ENCODE peak calls at places on chromosomes 5 and 9, in four cellular contexts. Z is HepG2, W is K562, G is GM12878. A is an unnamed sample.

GRCh38 chr5:154209591-154210081 is 19.1 kb downstream of the GALNT10 start:
- DNase-seq in Z (peak), W (no peak), G (no peak), A (no peak)

GRCh38 chr9:124139001-124139400 is 118.7 kb upstream of the NEK6 start:
- DNase-seq in Z (no peak), W (no peak), G (no peak), A (no peak)

GRCh38 chr9:114033397-114034103 is 44.5 kb downstream of the AMBP start:
- DNase-seq in Z (peak), W (peak), G (no peak), A (peak)

GRCh38 chr5:41503321-41503720 is 7.1 kb downstream of the PLCXD3 start:
- DNase-seq in Z (no peak), W (no peak), G (no peak), A (no peak)

GRCh38 chr5:44774279-44774880 is 34.4 kb upstream of the MRPS30 start:
- DNase-seq in Z (peak), W (peak), G (no peak), A (no peak)

GRCh38 chr9:22240619-22241018 is 206.0 kb upstream of the DMRTA1 start:
- DNase-seq in Z (no peak), W (no peak), G (peak), A (no peak)

GRCh38 chr9:73655831-73656230 is 504.2 kb downstream of the ANXA1 start:
- DNase-seq in Z (no peak), W (no peak), G (no peak), A (no peak)

GRCh38 chr5:15500326-15500958 is 462 bp downstream of the FBXL7 start:
- DNase-seq in Z (no peak), W (no peak), G (no peak), A (peak)

GRCh38 chr9:6645153-6646027 is at the start of gene GLDC:
- DNase-seq in Z (peak), W (no peak), G (no peak), A (peak)

GRCh38 chr5:117486879-117487391 is 912.3 kb upstream of the SEMA6A start:
- DNase-seq in Z (no peak), W (no peak), G (no peak), A (no peak)

GRCh38 chr5:153565822-153566221 is 75.4 kb downstream of the GRIA1 start:
- DNase-seq in Z (no peak), W (no peak), G (no peak), A (no peak)

GRCh38 chr5:169832236-169832635 is 148.1 kb downstream of the INSYN2B start:
- DNase-seq in Z (no peak), W (no peak), G (no peak), A (no peak)

GRCh38 chr9:104374711-104375110 is 129.4 kb upstream of the OR13F1 start:
- DNase-seq in Z (no peak), W (no peak), G (no peak), A (no peak)

DNA sequence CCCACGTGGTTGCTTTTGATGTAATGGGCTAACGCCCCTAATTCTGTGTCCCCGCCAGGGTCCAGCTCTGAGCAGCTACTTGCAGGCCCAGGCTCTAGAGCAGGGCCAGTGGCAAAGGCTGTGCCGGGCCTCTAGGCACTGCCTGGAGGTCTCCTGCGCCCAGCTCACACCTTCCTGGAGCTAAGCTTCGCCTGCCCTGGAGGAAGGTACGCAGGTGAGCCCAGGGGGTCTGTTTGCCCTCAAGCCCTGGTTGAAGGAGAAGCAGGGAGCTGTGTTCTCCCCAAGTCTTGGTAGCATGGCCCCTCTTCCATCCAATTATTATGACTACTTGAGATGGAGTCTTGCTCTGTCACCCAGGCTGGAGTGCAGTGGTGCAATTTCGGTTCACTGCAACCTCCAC is 5.2 kb upstream of the LMX1B start:
- DNase-seq in Z (no peak), W (no peak), G (no peak), A (no peak)
- TF ChIP-seq CREB1 in Z (no peak), W (no peak), G (no peak), A (no peak)

DNA sequence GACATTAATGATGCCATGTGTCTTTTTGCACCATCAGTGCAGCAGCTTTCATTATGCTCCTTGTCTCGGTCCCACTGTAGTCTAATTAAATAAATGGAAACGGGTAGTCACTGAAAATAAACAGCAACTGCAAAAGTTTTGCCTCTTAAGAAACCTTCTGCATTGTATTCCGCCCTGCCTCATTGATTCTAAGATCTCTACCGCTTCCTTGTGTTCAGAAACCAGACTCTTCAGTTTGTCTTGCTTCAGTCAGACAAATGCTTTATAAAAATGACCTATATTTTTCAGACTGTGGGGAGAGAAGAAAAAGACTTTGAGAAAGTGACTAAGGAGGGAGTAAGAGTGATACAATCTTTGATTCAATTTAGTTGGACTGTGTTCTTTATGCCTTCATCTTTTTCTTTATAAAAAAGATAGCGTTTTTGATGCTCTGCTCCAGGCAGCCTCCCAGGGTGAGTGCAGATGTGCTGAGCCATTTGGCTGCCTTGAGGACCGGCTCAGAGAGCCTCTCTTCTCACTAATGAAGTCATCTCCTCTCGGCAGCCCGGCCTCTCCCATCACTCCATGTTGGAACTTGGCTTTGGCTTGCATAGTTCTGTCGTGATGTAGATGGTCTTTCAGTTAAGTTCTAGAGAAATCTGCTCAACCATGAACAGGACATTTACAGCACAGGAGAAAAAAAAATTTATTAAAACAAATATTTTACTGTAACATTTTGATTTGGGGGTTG is 4.1 kb upstream of the VCAN start:
- DNase-seq in Z (no peak), W (no peak), G (no peak), A (no peak)
- TF ChIP-seq ETV6 in Z (no peak), W (no peak), G (no peak), A (no peak)

GRCh38 chr5:64840958-64841357 is 72.2 kb downstream of the CWC27 start:
- DNase-seq in Z (no peak), W (no peak), G (no peak), A (no peak)
- TF ChIP-seq CREB1 in Z (no peak), W (no peak), G (no peak), A (no peak)

GRCh38 chr9:127910613-127911205 is 6.1 kb downstream of the ST6GALNAC4 start:
- DNase-seq in Z (no peak), W (no peak), G (no peak), A (no peak)
- TF ChIP-seq ETV6 in Z (no peak), W (no peak), G (no peak), A (no peak)

A was measured in WTC11.